ENCODE peak calls at places on chromosomes 11 and 22, in six cellular contexts. P is fibroblast of pulmonary artery, A is AG10803, B is AG08395, N is amniotic stem cell, L is GM23248. U is an unnamed sample.

GRCh38 chr22:23825246-23825905 is 13.4 kb downstream of the DERL3 start:
- DNase-seq in P (no peak), A (no peak), B (no peak), N (no peak), L (no peak), U (no peak)

GRCh38 chr11:102749101-102749725 is 24.5 kb upstream of the MMP8 start:
- DNase-seq in P (no peak), A (no peak), B (no peak), N (no peak), L (no peak), U (no peak)

GRCh38 chr11:2097998-2098690 is 41.0 kb downstream of the IGF2 start:
- DNase-seq in P (no peak), A (no peak), B (no peak), N (no peak), L (no peak), U (no peak)

GRCh38 chr22:22099833-22100812 is 117.5 kb upstream of the TOP3B start:
- DNase-seq in P (peak), A (no peak), B (peak), N (no peak), L (peak), U (no peak)

GRCh38 chr11:101446238-101446637 is 137.6 kb downstream of the TRPC6 start:
- DNase-seq in P (peak), A (peak), B (peak), N (no peak), L (peak), U (no peak)

GRCh38 chr11:88292156-88292844 is 45.2 kb downstream of the CTSC start:
- DNase-seq in P (peak), A (no peak), B (no peak), N (no peak), L (peak), U (no peak)

GRCh38 chr11:35893796-35894475 is 49.9 kb upstream of the LDLRAD3 start:
- DNase-seq in P (peak), A (peak), B (no peak), N (no peak), L (no peak), U (peak)

GRCh38 chr11:130854483-130854882 is 61.8 kb downstream of the SNX19 start:
- DNase-seq in P (no peak), A (no peak), B (no peak), N (no peak), L (no peak), U (no peak)

GRCh38 chr11:100632970-100633452 is 54.1 kb upstream of the ARHGAP42 start:
- DNase-seq in P (peak), A (peak), B (no peak), N (no peak), L (peak), U (peak)

GRCh38 chr11:69658606-69659450 is 16.3 kb downstream of the LTO1 start:
- DNase-seq in P (no peak), A (no peak), B (no peak), N (no peak), L (peak), U (no peak)

GRCh38 chr11:61277973-61278565 is 17.0 kb downstream of the VWCE start:
- DNase-seq in P (no peak), A (no peak), B (no peak), N (no peak), L (no peak), U (peak)

GRCh38 chr11:129115652-129116585 is 76.2 kb downstream of the ARHGAP32 start:
- DNase-seq in P (peak), A (peak), B (peak), N (no peak), L (peak), U (no peak)

GRCh38 chr11:6315811-6316425 is 4.4 kb downstream of the CAVIN3 start:
- DNase-seq in P (peak), A (peak), B (peak), N (peak), L (peak), U (peak)

GRCh38 chr11:114264381-114264780 is 31.8 kb upstream of the NNMT start:
- DNase-seq in P (no peak), A (no peak), B (no peak), N (no peak), L (no peak), U (peak)

GRCh38 chr11:73159297-73159696 is 17.2 kb upstream of the FCHSD2 start:
- DNase-seq in P (no peak), A (no peak), B (no peak), N (no peak), L (no peak), U (peak)

GRCh38 chr22:28108851-28109250 is 189.8 kb upstream of the PITPNB start:
- DNase-seq in P (no peak), A (no peak), B (no peak), N (no peak), L (no peak), U (no peak)

GRCh38 chr11:132289590-132290256 is 919.3 kb downstream of the NTM start:
- DNase-seq in P (no peak), A (no peak), B (no peak), N (no peak), L (no peak), U (no peak)

GRCh38 chr11:117314840-117315239 is 1.2 kb downstream of the BACE1 start:
- DNase-seq in P (no peak), A (no peak), B (no peak), N (no peak), L (peak), U (no peak)

GRCh38 chr11:34959770-34960169 is 43.4 kb downstream of the PDHX start:
- DNase-seq in P (no peak), A (no peak), B (no peak), N (no peak), L (no peak), U (no peak)

GRCh38 chr22:39003165-39003638 is 10.9 kb upstream of the APOBEC3C start:
- DNase-seq in P (peak), A (peak), B (peak), N (peak), L (peak), U (peak)

GRCh38 chr11:49316180-49316579 is 107.8 kb upstream of the FOLH1 start:
- DNase-seq in P (no peak), A (no peak), B (no peak), N (no peak), L (no peak), U (no peak)

GRCh38 chr11:23311986-23312940 is 452.0 kb upstream of the CCDC179 start:
- DNase-seq in P (peak), A (peak), B (peak), N (no peak), L (peak), U (no peak)

GRCh38 chr22:38504731-38505594 is 1.1 kb downstream of the DDX17 start:
- DNase-seq in P (peak), A (peak), B (no peak), N (no peak), L (peak), U (peak)

GRCh38 chr11:68812526-68812925 is 29.2 kb downstream of the CPT1A start:
- DNase-seq in P (no peak), A (peak), B (peak), N (no peak), L (peak), U (no peak)

GRCh38 chr11:134382257-134382656 is 29.8 kb downstream of the B3GAT1 start:
- DNase-seq in P (no peak), A (no peak), B (no peak), N (no peak), L (no peak), U (no peak)

GRCh38 chr22:29306175-29306829 is at the start of gene GAS2L1:
- DNase-seq in P (peak), A (peak), B (peak), N (peak), L (peak), U (peak)

GRCh38 chr11:64115751-64116522 is 50.0 kb downstream of the MACROD1 start:
- DNase-seq in P (no peak), A (no peak), B (no peak), N (no peak), L (no peak), U (no peak)

GRCh38 chr11:129814244-129814992 is 1.2 kb upstream of the TMEM45B start:
- DNase-seq in P (no peak), A (no peak), B (no peak), N (no peak), L (no peak), U (no peak)

GRCh38 chr11:69244286-69244685 is 49.7 kb upstream of the MYEOV start:
- DNase-seq in P (no peak), A (no peak), B (no peak), N (no peak), L (no peak), U (no peak)

GRCh38 chr22:43385770-43386641 is 25.8 kb upstream of the MPPED1 start:
- DNase-seq in P (peak), A (peak), B (peak), N (peak), L (peak), U (peak)

GRCh38 chr11:7874061-7874460 is 57.0 kb downstream of the OR10A6 start:
- DNase-seq in P (peak), A (no peak), B (no peak), N (no peak), L (no peak), U (no peak)

GRCh38 chr11:23232652-23233051 is 372.4 kb upstream of the CCDC179 start:
- DNase-seq in P (no peak), A (no peak), B (no peak), N (no peak), L (peak), U (no peak)

GRCh38 chr11:43812471-43812870 is 68.2 kb upstream of the ALKBH3 start:
- DNase-seq in P (no peak), A (no peak), B (no peak), N (no peak), L (no peak), U (no peak)

GRCh38 chr11:130629039-130629438 is 180.6 kb downstream of the ADAMTS15 start:
- DNase-seq in P (no peak), A (no peak), B (no peak), N (no peak), L (no peak), U (peak)

GRCh38 chr11:86790073-86790727 is 10.1 kb upstream of the PRSS23 start:
- DNase-seq in P (no peak), A (no peak), B (no peak), N (no peak), L (no peak), U (no peak)

U was measured in islet precursor cell.